ENCODE peak calls at places on chromosomes 6 and 20, in seven cellular contexts. R is gastrocnemius medialis, D is HCT116, F is IMR-90, I is right lobe of liver, O is GM12878, W is heart left ventricle. J is an unnamed sample.
A peak's percentile ranks its signal among the peaks of the same experiment; 100 is the strongest.

GRCh38 chr6:37535701-37536461 is 36.2 kb upstream of the CCDC167 start:
- ATAC-seq in F (peak; percentile 22), R (no peak), W (peak; percentile 44), I (no peak), D (no peak), O (peak; percentile 70), J (no peak)

GRCh38 chr6:153872946-153873345 is 166.1 kb upstream of the OPRM1 start:
- ATAC-seq in W (no peak), I (no peak), D (no peak), R (no peak), F (no peak), O (no peak), J (no peak)

GRCh38 chr6:11271637-11272036 is 39.2 kb upstream of the NEDD9 start:
- ATAC-seq in W (no peak), I (no peak), O (no peak), R (no peak), F (peak; percentile 97), D (no peak), J (peak; percentile 20)

GRCh38 chr20:50009521-50010454 is 27.0 kb downstream of the SNAI1 start:
- ATAC-seq in O (no peak), F (peak; percentile 29), R (peak; percentile 46), I (no peak), W (no peak), D (no peak), J (no peak)

GRCh38 chr6:7673063-7673536 is 52.8 kb upstream of the BMP6 start:
- ATAC-seq in I (peak; percentile 50), R (peak; percentile 39), D (peak; percentile 90), F (peak; percentile 73), W (peak; percentile 17), O (no peak), J (peak; percentile 70)

GRCh38 chr6:40417031-40417430 is 170.1 kb downstream of the LRFN2 start:
- ATAC-seq in O (no peak), W (peak; percentile 53), R (peak; percentile 50), D (no peak), F (no peak), I (no peak), J (no peak)

GRCh38 chr20:25015986-25016385 is 23.4 kb upstream of the APMAP start:
- ATAC-seq in F (no peak), O (peak; percentile 24), W (no peak), I (no peak), D (no peak), R (no peak), J (no peak)

GRCh38 chr6:104809116-104809515 is 50.6 kb downstream of the HACE1 start:
- ATAC-seq in W (no peak), F (no peak), D (no peak), I (no peak), O (no peak), R (no peak), J (no peak)

GRCh38 chr6:13141392-13141791 is 186.9 kb downstream of the TBC1D7 start:
- ATAC-seq in O (no peak), F (no peak), R (no peak), D (no peak), W (no peak), I (no peak), J (no peak)

GRCh38 chr6:144468709-144469108 is 183.6 kb downstream of the UTRN start:
- ATAC-seq in D (no peak), O (no peak), F (no peak), R (no peak), W (no peak), I (no peak), J (no peak)

GRCh38 chr6:17490724-17491123 is 97.3 kb downstream of the CAP2 start:
- ATAC-seq in I (no peak), O (peak; percentile 57), R (no peak), F (no peak), W (no peak), D (no peak), J (no peak)

GRCh38 chr20:11941593-11942261 is 24.0 kb downstream of the BTBD3 start:
- ATAC-seq in I (no peak), W (no peak), O (no peak), D (no peak), F (no peak), R (no peak), J (no peak)

GRCh38 chr6:81783893-81784292 is 31.4 kb upstream of the TENT5A start:
- ATAC-seq in F (no peak), W (no peak), D (no peak), R (no peak), O (no peak), I (no peak), J (no peak)

GRCh38 chr20:63831696-63832686 is 927 bp upstream of the ZBTB46 start:
- ATAC-seq in F (no peak), W (no peak), R (peak; percentile 34), O (no peak), D (peak; percentile 57), I (peak; percentile 59), J (peak; percentile 14)

GRCh38 chr6:41315203-41315602 is 20.2 kb upstream of the NCR2 start:
- ATAC-seq in F (no peak), D (no peak), I (no peak), W (no peak), R (no peak), O (no peak), J (no peak)

GRCh38 chr6:21665436-21666199 is 72.1 kb downstream of the SOX4 start:
- ATAC-seq in D (no peak), W (no peak), F (no peak), R (no peak), I (peak; percentile 15), O (peak; percentile 34), J (peak; percentile 23)

GRCh38 chr6:1767481-1768246 is 157.9 kb downstream of the FOXC1 start:
- ATAC-seq in D (no peak), W (peak; percentile 75), F (peak; percentile 68), R (peak; percentile 84), I (no peak), O (no peak), J (peak; percentile 75)

GRCh38 chr6:50030350-50030749 is 8.6 kb upstream of the DEFB110 start:
- ATAC-seq in R (no peak), I (no peak), F (no peak), W (no peak), O (no peak), D (no peak), J (no peak)

GRCh38 chr6:130900913-130901312 is 73.7 kb downstream of the SMLR1 start:
- ATAC-seq in W (no peak), I (no peak), O (no peak), R (peak; percentile 55), D (peak; percentile 83), F (peak; percentile 85), J (no peak)

GRCh38 chr6:168619560-168620314 is 178.8 kb downstream of the SMOC2 start:
- ATAC-seq in R (no peak), D (no peak), I (no peak), W (no peak), F (no peak), O (no peak), J (no peak)

GRCh38 chr6:134331255-134331654 is 13.3 kb upstream of the SGK1 start:
- ATAC-seq in D (no peak), O (no peak), W (no peak), F (no peak), R (peak; percentile 65), I (no peak), J (no peak)

GRCh38 chr6:41504526-41505021 is 41.6 kb upstream of the FOXP4 start:
- ATAC-seq in W (no peak), D (no peak), O (peak; percentile 38), R (peak; percentile 36), F (no peak), I (no peak), J (peak; percentile 0)

GRCh38 chr20:51767867-51768758 is at the start of gene ATP9A:
- ATAC-seq in D (peak; percentile 7), R (peak; percentile 56), I (peak; percentile 28), O (no peak), W (no peak), F (peak; percentile 80), J (peak; percentile 64)

GRCh38 chr20:60316759-60317158 is 358.5 kb downstream of the CDH26 start:
- ATAC-seq in I (no peak), F (no peak), R (no peak), D (no peak), O (no peak), W (no peak), J (no peak)

DNA sequence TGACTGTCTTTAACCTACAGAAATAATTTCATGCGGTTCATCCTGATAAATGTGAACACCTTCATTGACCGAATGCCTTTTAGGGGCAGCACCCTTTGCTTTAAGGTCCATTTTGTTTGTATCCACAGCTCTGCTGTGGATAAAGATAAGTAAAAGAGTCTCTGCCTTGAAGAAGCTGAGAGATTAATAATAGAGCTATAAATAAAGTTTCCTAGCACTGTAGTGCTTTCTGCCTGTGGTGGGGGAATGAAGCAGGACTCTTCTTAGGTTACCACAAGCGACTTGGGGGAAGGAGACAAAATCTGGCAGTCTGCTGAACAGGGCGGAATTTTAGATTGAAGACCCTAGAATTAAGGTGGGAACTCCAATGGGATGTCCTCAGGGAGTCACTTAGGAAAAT is 57.6 kb downstream of the EYA4 start:
- ATAC-seq in W (peak; percentile 71), O (no peak), D (no peak), R (peak; percentile 98), F (no peak), I (no peak), J (no peak)
- TF ChIP-seq POLR2A in W (no peak), O (no peak), D (no peak), R (no peak), F (no peak), I (no peak), J (no peak)

GRCh38 chr6:137112067-137112355 is 61.4 kb downstream of the IL22RA2 start:
- ATAC-seq in I (no peak), R (no peak), F (peak; percentile 44), D (no peak), O (no peak), W (no peak), J (no peak)
- H3K27me3 ChIP-seq in I (no peaks in the 10 kb centered on the region), R (no peaks in the 10 kb centered on the region), F (no peaks in the 10 kb centered on the region), D (no peaks in the 10 kb centered on the region), O (no peaks in the 10 kb centered on the region), W (no peaks in the 10 kb centered on the region), J (no peaks in the 10 kb centered on the region)

DNA sequence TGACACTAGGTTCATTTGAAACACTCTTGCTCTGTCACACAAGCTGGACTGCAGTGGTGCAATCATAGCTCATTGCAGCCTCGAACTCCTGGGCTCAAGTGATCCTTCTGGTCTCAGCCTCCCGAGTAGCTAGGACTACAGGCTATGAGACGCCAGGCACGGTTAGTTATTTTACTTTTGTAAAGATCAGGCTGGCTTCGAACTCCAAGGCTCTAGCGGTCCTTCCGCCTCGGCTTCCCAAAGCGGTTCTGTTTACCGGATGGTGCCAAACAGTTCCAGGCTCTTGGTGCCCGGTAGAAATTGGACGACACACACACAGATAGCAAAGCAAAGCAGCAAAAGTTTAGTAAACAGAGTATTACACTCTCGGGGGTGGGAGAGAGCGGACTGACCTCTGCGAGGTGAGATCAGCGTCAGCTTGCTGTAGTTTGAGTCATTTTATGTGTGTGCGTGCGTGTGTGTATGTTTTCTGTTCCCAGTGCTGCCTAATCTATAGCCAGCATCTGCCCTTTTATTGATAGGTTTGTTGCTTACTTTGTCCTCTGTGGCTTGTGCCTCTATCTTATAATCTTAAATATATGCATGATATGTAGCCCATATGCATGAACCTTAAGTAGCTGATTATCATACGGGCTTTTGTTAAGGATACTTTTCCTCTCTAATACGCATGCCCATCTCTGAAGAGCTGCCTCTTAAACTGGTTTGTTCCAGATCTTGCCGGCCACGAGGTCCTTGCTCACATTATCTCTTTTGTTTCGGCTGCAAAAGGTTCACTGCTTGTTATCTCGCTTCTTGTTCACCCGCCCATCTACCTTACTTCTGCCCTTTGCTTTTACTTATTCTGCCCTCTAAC is 75.2 kb downstream of the OR2B2 start:
- ATAC-seq in W (peak; percentile 43), O (peak; percentile 55), D (peak; percentile 25), F (peak; percentile 19), R (no peak), I (peak; percentile 55), J (peak; percentile 30)
- TF ChIP-seq POLR2A in W (no peak), O (peak; percentile 47), D (peak; percentile 51), F (peak; percentile 81), R (no peak), I (peak; percentile 51), J (peak; percentile 15)

GRCh38 chr20:57005146-57005933 is 261.1 kb downstream of the BMP7 start:
- ATAC-seq in I (no peak), O (no peak), D (no peak), F (no peak), R (no peak), W (no peak), J (no peak)
- H3K27me3 ChIP-seq in I (no peaks in the 10 kb centered on the region), O (no peaks in the 10 kb centered on the region), D (no peaks in the 10 kb centered on the region), F (no peaks in the 10 kb centered on the region), R (peaks cover 4% of the 10 kb centered on the region), W (peaks cover 27% of the 10 kb centered on the region), J (peaks cover 19% of the 10 kb centered on the region)